ENCODE peak calls at places on chromosome 5, in seven cellular contexts. W, H, J, I, Y, V and R are unnamed samples.

GRCh38 chr5:119681734-119682133 is 52.4 kb downstream of the FAM170A start:
- DNase-seq in W (no peak), H (no peak), J (no peak), I (no peak), Y (no peak), V (no peak), R (no peak)

GRCh38 chr5:1881273-1881586 is 1.5 kb downstream of the IRX4 start:
- DNase-seq in W (no peak), H (no peak), J (peak; percentile 43), I (no peak), Y (no peak), V (no peak), R (no peak)

GRCh38 chr5:35681911-35682310 is 64.2 kb downstream of the SPEF2 start:
- DNase-seq in W (no peak), H (no peak), J (no peak), I (no peak), Y (no peak), V (no peak), R (no peak)

GRCh38 chr5:162324356-162324755 is 256.8 kb downstream of the GABRG2 start:
- DNase-seq in W (no peak), H (no peak), J (no peak), I (no peak), Y (no peak), V (no peak), R (no peak)

GRCh38 chr5:39100301-39100850 is 26.2 kb upstream of the RICTOR start:
- DNase-seq in W (no peak), H (peak; percentile 54), J (no peak), I (no peak), Y (no peak), V (no peak), R (no peak)

GRCh38 chr5:86112249-86112648 is 505.5 kb upstream of the COX7C start:
- DNase-seq in W (no peak), H (no peak), J (no peak), I (no peak), Y (no peak), V (no peak), R (no peak)

GRCh38 chr5:141867139-141867538 is 11.1 kb downstream of the PCDH1 start:
- DNase-seq in W (no peak), H (no peak), J (no peak), I (no peak), Y (peak; percentile 83), V (no peak), R (no peak)

GRCh38 chr5:58019614-58020013 is 440.3 kb downstream of the PLK2 start:
- DNase-seq in W (peak; percentile 29), H (no peak), J (no peak), I (no peak), Y (peak; percentile 41), V (no peak), R (no peak)

GRCh38 chr5:56123531-56124243 is 109.4 kb downstream of the ANKRD55 start:
- DNase-seq in W (peak; percentile 99), H (peak; percentile 100), J (peak; percentile 99), I (no peak), Y (peak; percentile 34), V (peak; percentile 98), R (no peak)

GRCh38 chr5:135344351-135344750 is 54.7 kb downstream of the MACROH2A1 start:
- DNase-seq in W (no peak), H (no peak), J (peak; percentile 23), I (no peak), Y (no peak), V (no peak), R (no peak)

GRCh38 chr5:104170906-104171305 is 608.3 kb upstream of the NUDT12 start:
- DNase-seq in W (peak; percentile 42), H (peak; percentile 25), J (peak; percentile 7), I (no peak), Y (no peak), V (peak; percentile 2), R (no peak)

GRCh38 chr5:45737153-45737552 is 41.0 kb upstream of the HCN1 start:
- DNase-seq in W (no peak), H (no peak), J (no peak), I (no peak), Y (no peak), V (no peak), R (no peak)

GRCh38 chr5:134242146-134242545 is 16.3 kb upstream of the PPP2CA start:
- DNase-seq in W (peak; percentile 81), H (peak; percentile 97), J (peak; percentile 96), I (no peak), Y (no peak), V (peak; percentile 94), R (no peak)

GRCh38 chr5:151592855-151593408 is 1.8 kb upstream of the FAT2 start:
- DNase-seq in W (no peak), H (no peak), J (no peak), I (no peak), Y (no peak), V (peak; percentile 31), R (no peak)

GRCh38 chr5:134508521-134509195 is 16.8 kb upstream of the JADE2 start:
- DNase-seq in W (no peak), H (no peak), J (no peak), I (no peak), Y (no peak), V (no peak), R (no peak)

GRCh38 chr5:180284161-180284560 is 7.7 kb downstream of the MAPK9 start:
- DNase-seq in W (no peak), H (no peak), J (no peak), I (no peak), Y (no peak), V (no peak), R (no peak)

GRCh38 chr5:71905804-71906711 is 187.0 kb downstream of the CARTPT start:
- DNase-seq in W (no peak), H (peak; percentile 46), J (peak; percentile 12), I (no peak), Y (no peak), V (no peak), R (no peak)

GRCh38 chr5:6228257-6229250 is 149.8 kb downstream of the MED10 start:
- DNase-seq in W (no peak), H (no peak), J (no peak), I (no peak), Y (no peak), V (no peak), R (no peak)

GRCh38 chr5:16666140-16666860 is 49.5 kb upstream of the RETREG1 start:
- DNase-seq in W (no peak), H (no peak), J (no peak), I (no peak), Y (peak; percentile 58), V (no peak), R (no peak)

GRCh38 chr5:135642179-135642505 is 63.4 kb upstream of the CXCL14 start:
- DNase-seq in W (no peak), H (no peak), J (no peak), I (peak; percentile 31), Y (no peak), V (no peak), R (no peak)

GRCh38 chr5:134833340-134834032 is 12.3 kb upstream of the C5orf24 start:
- DNase-seq in W (no peak), H (no peak), J (no peak), I (no peak), Y (no peak), V (peak; percentile 14), R (no peak)

GRCh38 chr5:133113331-133114061 is 61.7 kb downstream of the HSPA4 start:
- DNase-seq in W (no peak), H (no peak), J (peak; percentile 46), I (no peak), Y (no peak), V (peak; percentile 70), R (no peak)

GRCh38 chr5:113250341-113250953 is 184.3 kb downstream of the TSSK1B start:
- DNase-seq in W (peak; percentile 87), H (peak; percentile 99), J (peak; percentile 99), I (no peak), Y (no peak), V (peak; percentile 98), R (no peak)

GRCh38 chr5:169094586-169095409 is 206.1 kb downstream of the SLIT3 start:
- DNase-seq in W (peak; percentile 67), H (peak; percentile 11), J (peak; percentile 44), I (no peak), Y (no peak), V (peak; percentile 18), R (no peak)

GRCh38 chr5:68405026-68405684 is 189.6 kb downstream of the PIK3R1 start:
- DNase-seq in W (no peak), H (no peak), J (peak; percentile 64), I (no peak), Y (peak; percentile 55), V (peak; percentile 43), R (no peak)

DNA sequence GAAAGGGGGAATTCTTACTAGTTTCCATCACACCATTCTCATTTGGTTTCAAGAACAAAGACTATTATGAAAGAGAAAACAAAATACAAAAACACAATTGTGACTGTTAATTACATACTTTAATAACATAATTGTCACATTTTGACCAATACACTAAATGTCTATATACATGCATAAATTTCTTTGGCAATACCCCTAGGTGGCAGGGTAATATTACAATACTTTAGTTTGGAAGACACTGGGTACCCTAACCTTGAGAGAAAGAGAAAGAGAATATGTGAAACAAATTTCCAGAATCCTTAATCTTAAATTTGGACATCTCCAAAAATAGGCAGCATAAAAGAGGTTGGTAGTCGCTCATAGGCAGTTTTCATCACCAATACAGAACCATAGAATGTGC is 619.6 kb upstream of the ADAMTS16 start:
- DNase-seq in W (no peak), H (no peak), J (no peak), I (no peak), Y (no peak), V (no peak), R (no peak)
- TF ChIP-seq CTCF in W (no peak), H (no peak), J (no peak), I (no peak), Y (no peak), V (no peak), R (no peak)

GRCh38 chr5:139847790-139848507 is 52.3 kb downstream of the PSD2 start:
- DNase-seq in W (no peak), H (no peak), J (no peak), I (peak; percentile 72), Y (peak; percentile 25), V (peak; percentile 9), R (peak; percentile 88)
- TF ChIP-seq CTCF in W (no peak), H (no peak), J (no peak), I (no peak), Y (no peak), V (no peak), R (no peak)

GRCh38 chr5:100623719-100624118 is 88.5 kb downstream of the FAM174A start:
- DNase-seq in W (no peak), H (peak; percentile 50), J (peak; percentile 49), I (no peak), Y (no peak), V (peak; percentile 65), R (no peak)
- TF ChIP-seq CTCF in W (peak; percentile 51), H (peak; percentile 75), J (peak; percentile 71), I (no peak), Y (no peak), V (peak; percentile 63), R (peak; percentile 61)

GRCh38 chr5:174617285-174617684 is 107.1 kb upstream of the MSX2 start:
- DNase-seq in W (no peak), H (no peak), J (no peak), I (no peak), Y (no peak), V (no peak), R (no peak)

GRCh38 chr5:174615986-174616500 is 108.3 kb upstream of the MSX2 start:
- DNase-seq in W (no peak), H (no peak), J (no peak), I (no peak), Y (no peak), V (no peak), R (no peak)

GRCh38 chr5:174618589-174618988 is 105.8 kb upstream of the MSX2 start:
- DNase-seq in W (no peak), H (peak; percentile 81), J (no peak), I (no peak), Y (no peak), V (no peak), R (no peak)

GRCh38 chr5:174614500-174615135 is 109.8 kb upstream of the MSX2 start:
- DNase-seq in W (no peak), H (no peak), J (no peak), I (no peak), Y (no peak), V (no peak), R (no peak)

GRCh38 chr5:174617910-174618309 is 106.5 kb upstream of the MSX2 start:
- DNase-seq in W (no peak), H (peak; percentile 70), J (no peak), I (no peak), Y (no peak), V (no peak), R (no peak)
- TF ChIP-seq CTCF in W (no peak), H (no peak), J (no peak), I (no peak), Y (no peak), V (no peak), R (no peak)